ENCODE peak calls at places on chromosomes 6 and 20, in ten cellular contexts. W, Y, D, P, K, N, Q, R, J and V are unnamed samples.

GRCh38 chr6:112202639-112203341 is 51.6 kb downstream of the LAMA4 start:
- DNase-seq in D (peak), J (peak), N (no peak), R (peak), W (no peak), K (no peak), P (no peak), Q (no peak), Y (peak), V (no peak)

GRCh38 chr6:163588211-163588919 is 173.8 kb downstream of the QKI start:
- DNase-seq in Y (peak), D (peak), P (no peak), W (no peak), N (no peak), K (no peak), R (no peak), J (peak), Q (no peak), V (no peak)

GRCh38 chr6:40965046-40965445 is 74.0 kb downstream of the UNC5CL start:
- DNase-seq in W (no peak), D (peak), Q (no peak), J (no peak), N (no peak), Y (peak), R (no peak), P (no peak), K (no peak), V (no peak)

GRCh38 chr6:3751019-3751729 is at the start of gene PXDC1:
- DNase-seq in N (no peak), D (no peak), J (no peak), R (no peak), P (no peak), K (no peak), Q (peak), Y (no peak), W (no peak), V (no peak)

GRCh38 chr6:3345836-3346235 is 87.1 kb downstream of the PSMG4 start:
- DNase-seq in J (no peak), P (no peak), Y (no peak), R (no peak), W (no peak), D (no peak), K (no peak), Q (peak), N (no peak), V (no peak)

GRCh38 chr6:144778773-144779531 is 493.8 kb downstream of the UTRN start:
- DNase-seq in W (no peak), K (no peak), Y (no peak), R (no peak), J (no peak), N (no peak), D (no peak), P (no peak), Q (no peak), V (no peak)

GRCh38 chr20:62583424-62583920 is 58.8 kb upstream of the SLCO4A1 start:
- DNase-seq in W (peak), Y (no peak), P (no peak), R (no peak), Q (no peak), K (no peak), N (no peak), J (no peak), D (no peak), V (no peak)

GRCh38 chr6:151209071-151209831 is 30.5 kb upstream of the AKAP12 start:
- DNase-seq in K (no peak), Q (peak), Y (peak), W (peak), N (no peak), D (peak), J (peak), P (no peak), R (peak), V (no peak)

GRCh38 chr20:63835031-63835858 is 4.2 kb upstream of the ZBTB46 start:
- DNase-seq in N (peak), K (peak), Q (peak), D (peak), W (peak), P (peak), R (peak), Y (peak), J (peak), V (no peak)

GRCh38 chr6:55617272-55617671 is 38.3 kb upstream of the HMGCLL1 start:
- DNase-seq in W (peak), D (peak), Q (peak), N (no peak), K (no peak), J (peak), P (no peak), R (peak), Y (peak), V (no peak)
- TF ChIP-seq CTCF in W (peak), D (peak), Q (peak), N (peak), K (no peak), J (peak), P (no peak), R (peak), Y (peak), V (peak)

GRCh38 chr6:158752613-158753012 is 66.6 kb downstream of the EZR start:
- DNase-seq in J (peak), K (no peak), D (no peak), Y (no peak), R (no peak), P (no peak), W (no peak), Q (no peak), N (no peak), V (no peak)
- TF ChIP-seq CTCF in J (peak), K (no peak), D (peak), Y (no peak), R (peak), P (no peak), W (no peak), Q (peak), N (peak), V (no peak)

DNA sequence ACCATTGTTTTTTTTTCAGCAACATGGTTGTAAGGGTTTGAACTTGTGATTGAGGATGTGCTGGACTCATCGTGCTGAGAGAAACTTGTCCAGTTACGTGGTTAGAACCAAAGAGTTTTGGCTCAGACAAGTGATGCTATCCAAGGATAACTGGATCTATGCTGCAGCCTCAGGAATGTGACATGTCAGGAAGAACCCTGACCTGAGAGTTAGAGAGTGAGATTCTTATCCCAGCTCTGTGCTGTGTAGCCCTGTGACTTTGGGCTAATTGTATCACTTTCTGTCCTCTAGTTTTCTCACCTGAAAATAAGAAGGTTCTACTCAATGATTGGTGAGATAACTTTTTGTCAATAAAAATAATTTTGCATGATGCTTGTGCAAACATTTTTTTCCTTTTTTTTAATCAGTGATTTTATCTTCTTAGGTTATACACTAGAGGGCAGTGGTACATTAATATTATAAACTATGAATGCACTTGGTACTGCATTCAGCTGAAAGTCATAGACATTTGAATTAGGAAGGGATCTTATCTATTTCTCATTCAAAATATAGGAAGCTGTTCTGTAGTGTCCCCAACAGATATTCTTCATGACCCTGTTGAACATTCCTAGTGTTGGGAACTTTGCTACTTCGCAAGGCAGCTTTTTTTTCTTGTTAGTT is 141.1 kb downstream of the RNF144B start:
- DNase-seq in K (no peak), J (no peak), Y (peak), Q (no peak), W (no peak), D (peak), R (no peak), N (no peak), P (no peak), V (no peak)
- TF ChIP-seq CTCF in K (peak), J (peak), Y (peak), Q (peak), W (no peak), D (peak), R (peak), N (peak), P (no peak), V (peak)

GRCh38 chr6:106883808-106884262 is 90.7 kb downstream of the CD24 start:
- DNase-seq in J (peak), R (no peak), Y (no peak), Q (peak), D (no peak), N (no peak), K (no peak), W (no peak), P (no peak), V (no peak)

GRCh38 chr6:106886444-106886843 is 88.1 kb downstream of the CD24 start:
- DNase-seq in J (no peak), R (no peak), P (no peak), D (no peak), N (no peak), Q (no peak), Y (no peak), W (no peak), K (no peak), V (no peak)

GRCh38 chr6:106886922-106887797 is 87.4 kb downstream of the CD24 start:
- DNase-seq in W (no peak), N (no peak), P (no peak), K (no peak), Y (no peak), J (peak), R (no peak), D (peak), Q (peak), V (no peak)

GRCh38 chr6:106884576-106884975 is 90.0 kb downstream of the CD24 start:
- DNase-seq in Y (no peak), J (no peak), P (no peak), Q (no peak), K (no peak), N (peak), W (no peak), R (no peak), D (no peak), V (no peak)

GRCh38 chr6:106885659-106886058 is 88.9 kb downstream of the CD24 start:
- DNase-seq in J (no peak), Y (no peak), P (no peak), W (no peak), D (no peak), N (no peak), K (no peak), R (no peak), Q (no peak), V (no peak)
- TF ChIP-seq CTCF in J (no peak), Y (no peak), P (no peak), W (no peak), D (no peak), N (no peak), K (no peak), R (no peak), Q (no peak), V (no peak)

GRCh38 chr6:43774776-43775583 is 5.0 kb downstream of the VEGFA start:
- DNase-seq in D (peak), W (peak), R (peak), Q (peak), J (peak), Y (peak), P (peak), K (peak), N (no peak), V (no peak)
- TF ChIP-seq CTCF in D (peak), W (peak), R (peak), Q (peak), J (peak), Y (peak), P (peak), K (peak), N (peak), V (peak)

DNA sequence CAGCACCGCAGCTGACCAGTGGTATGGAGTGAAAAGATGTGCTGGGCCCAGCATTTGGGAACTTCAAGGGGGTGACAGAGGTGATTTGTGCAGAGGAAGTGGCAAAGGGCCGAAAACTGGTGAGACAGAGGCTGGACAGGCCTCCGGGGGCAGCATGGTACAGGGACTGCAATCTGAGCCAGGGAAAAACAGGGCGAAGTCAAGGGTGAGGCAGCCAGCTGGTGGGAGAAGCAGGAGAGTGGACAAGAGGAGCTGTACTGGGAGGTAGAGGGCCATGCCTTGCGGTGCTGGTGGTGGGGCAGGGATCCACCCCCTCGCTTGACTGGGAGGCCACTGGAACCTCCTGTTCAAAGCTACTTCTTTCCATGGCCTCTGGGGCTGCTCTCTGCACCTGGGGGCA is 7.3 kb upstream of the GFRA4 start:
- DNase-seq in W (no peak), Y (no peak), N (no peak), Q (peak), P (no peak), R (no peak), J (no peak), D (no peak), K (no peak), V (no peak)
- TF ChIP-seq CTCF in W (no peak), Y (no peak), N (no peak), Q (peak), P (no peak), R (peak), J (no peak), D (peak), K (no peak), V (peak)

GRCh38 chr6:43886717-43887339 is 116.8 kb downstream of the VEGFA start:
- DNase-seq in Y (no peak), J (no peak), P (no peak), N (no peak), Q (no peak), W (no peak), K (no peak), D (no peak), R (no peak), V (no peak)

GRCh38 chr6:43884660-43885022 is 114.6 kb downstream of the VEGFA start:
- DNase-seq in Q (no peak), N (no peak), D (no peak), Y (no peak), W (no peak), P (no peak), K (no peak), J (no peak), R (no peak), V (no peak)

GRCh38 chr6:43883698-43884659 is 114.0 kb downstream of the VEGFA start:
- DNase-seq in K (no peak), D (no peak), R (no peak), Y (no peak), P (no peak), Q (no peak), N (no peak), W (no peak), J (no peak), V (no peak)

GRCh38 chr6:43886067-43886461 is 116.1 kb downstream of the VEGFA start:
- DNase-seq in K (no peak), Q (no peak), Y (no peak), P (no peak), W (no peak), N (no peak), D (no peak), J (no peak), R (no peak), V (no peak)

GRCh38 chr6:43885399-43886066 is 115.5 kb downstream of the VEGFA start:
- DNase-seq in P (no peak), W (no peak), R (no peak), Q (no peak), N (no peak), Y (no peak), K (no peak), J (no peak), D (no peak), V (no peak)
- TF ChIP-seq CTCF in P (no peak), W (no peak), R (no peak), Q (no peak), N (no peak), Y (no peak), K (no peak), J (no peak), D (no peak), V (no peak)

GRCh38 chr6:34553146-34553545 is 3.0 kb downstream of the SPDEF start:
- DNase-seq in Y (no peak), D (no peak), K (no peak), W (no peak), P (no peak), R (no peak), J (no peak), Q (no peak), N (no peak), V (no peak)
- TF ChIP-seq CTCF in Y (no peak), D (no peak), K (no peak), W (no peak), P (no peak), R (no peak), J (no peak), Q (no peak), N (no peak), V (no peak)

GRCh38 chr20:48530957-48531356 is 296.8 kb downstream of the PREX1 start:
- DNase-seq in N (no peak), Q (no peak), R (no peak), D (no peak), Y (no peak), P (no peak), J (no peak), W (no peak), K (no peak), V (no peak)

GRCh38 chr20:48527771-48528170 is 300.0 kb downstream of the PREX1 start:
- DNase-seq in N (no peak), Y (no peak), P (no peak), Q (no peak), R (no peak), K (no peak), W (no peak), J (no peak), D (no peak), V (no peak)

GRCh38 chr20:48528346-48528745 is 299.5 kb downstream of the PREX1 start:
- DNase-seq in Q (no peak), D (no peak), W (no peak), P (no peak), J (no peak), R (no peak), Y (no peak), K (no peak), N (no peak), V (no peak)

GRCh38 chr20:48535556-48535955 is 292.2 kb downstream of the PREX1 start:
- DNase-seq in J (no peak), N (no peak), D (no peak), Y (no peak), K (no peak), W (no peak), P (no peak), R (no peak), Q (no peak), V (no peak)

GRCh38 chr20:48531505-48531904 is 296.3 kb downstream of the PREX1 start:
- DNase-seq in W (no peak), Y (peak), J (no peak), K (no peak), P (no peak), D (no peak), N (no peak), Q (no peak), R (no peak), V (no peak)
- TF ChIP-seq CTCF in W (no peak), Y (no peak), J (no peak), K (no peak), P (no peak), D (no peak), N (no peak), Q (no peak), R (no peak), V (no peak)

GRCh38 chr6:125742433-125743120 is 6.9 kb upstream of the HEY2 start:
- DNase-seq in P (no peak), Y (no peak), Q (no peak), W (no peak), J (no peak), N (no peak), D (no peak), R (no peak), K (no peak), V (no peak)

GRCh38 chr6:125743604-125744003 is 5.8 kb upstream of the HEY2 start:
- DNase-seq in R (no peak), N (no peak), Y (no peak), J (no peak), W (no peak), D (no peak), Q (no peak), P (no peak), K (no peak), V (no peak)

GRCh38 chr6:125742024-125742423 is 7.4 kb upstream of the HEY2 start:
- DNase-seq in W (no peak), Q (no peak), P (no peak), R (no peak), N (no peak), D (no peak), K (no peak), Y (no peak), J (no peak), V (no peak)

GRCh38 chr6:125739364-125739763 is 10.1 kb upstream of the HEY2 start:
- DNase-seq in J (no peak), D (no peak), Q (no peak), P (no peak), W (no peak), R (no peak), K (no peak), Y (no peak), N (no peak), V (no peak)

DNA sequence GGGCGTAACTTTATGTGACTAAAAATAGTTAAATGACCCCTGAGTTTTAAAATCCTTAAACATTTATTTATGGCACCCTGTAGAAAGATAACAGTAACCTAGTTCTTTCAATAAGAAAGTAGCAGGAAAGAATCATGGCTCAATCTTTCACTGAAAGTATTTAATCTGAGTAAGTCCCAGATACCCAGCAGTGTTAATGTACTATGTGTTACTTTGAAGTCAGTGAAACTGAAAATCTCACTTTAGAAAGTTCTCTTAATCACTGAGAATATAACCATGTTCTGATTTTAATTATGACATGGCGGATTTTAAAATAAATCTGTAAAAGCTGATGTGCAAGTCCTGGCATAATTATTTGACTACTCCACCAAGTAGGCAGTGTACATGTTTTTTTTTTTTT is 8.1 kb upstream of the HEY2 start:
- DNase-seq in Q (no peak), Y (no peak), N (no peak), K (no peak), J (no peak), D (no peak), R (no peak), W (no peak), P (no peak), V (no peak)
- TF ChIP-seq CTCF in Q (no peak), Y (no peak), N (no peak), K (no peak), J (no peak), D (no peak), R (no peak), W (no peak), P (no peak), V (no peak)